ENCODE peak calls at places on chromosome 4, in seven cellular contexts. P is tibial artery; I is stimulated activated CD4-positive, alpha-beta T cell treated with anti-CD3 and anti-CD28 coated beads, Interleukin-12 subunit alpha, Interleukin-12 subunit beta, amount 100 ng/mL, for 24 hours; S is nephron progenitor cell; K is posterior vena cava; X is activated CD4-positive, alpha-beta T cell treated with anti-CD3 and anti-CD28 coated beads for 24 hours; D is SIG-M5. A is an unnamed sample.

GRCh38 chr4:128782076-128782715 is 27.3 kb upstream of the JADE1 start:
- DNase-seq in P (no peak), I (peak), S (no peak), K (no peak), X (no peak), D (no peak), A (peak)

GRCh38 chr4:128768373-128768996 is 41.0 kb upstream of the JADE1 start:
- DNase-seq in P (no peak), I (no peak), S (no peak), K (no peak), X (no peak), D (no peak), A (no peak)

GRCh38 chr4:40559585-40560465 is 69.8 kb downstream of the RBM47 start:
- DNase-seq in P (no peak), I (no peak), S (no peak), K (no peak), X (no peak), D (no peak), A (no peak)

GRCh38 chr4:159766241-159766640 is 663.4 kb downstream of the RAPGEF2 start:
- DNase-seq in P (no peak), I (no peak), S (no peak), K (no peak), X (no peak), D (no peak), A (no peak)

GRCh38 chr4:75398501-75398900 is 115.7 kb downstream of the RCHY1 start:
- DNase-seq in P (no peak), I (no peak), S (no peak), K (no peak), X (no peak), D (no peak), A (no peak)

GRCh38 chr4:58617226-58617625 is 1507.0 kb upstream of the IGFBP7 start:
- DNase-seq in P (no peak), I (no peak), S (no peak), K (no peak), X (no peak), D (no peak), A (no peak)

GRCh38 chr4:15778191-15778741 is at the start of gene CD38:
- DNase-seq in P (peak), I (peak), S (peak), K (peak), X (no peak), D (peak), A (no peak)

GRCh38 chr4:155694100-155694785 is 27.6 kb downstream of the GUCY1A1 start:
- DNase-seq in P (no peak), I (no peak), S (no peak), K (no peak), X (no peak), D (no peak), A (no peak)

GRCh38 chr4:62711575-62711974 is 1511.4 kb downstream of the ADGRL3 start:
- DNase-seq in P (no peak), I (no peak), S (no peak), K (no peak), X (no peak), D (no peak), A (no peak)

GRCh38 chr4:139167774-139168444 is 9.1 kb downstream of the ELF2 start:
- DNase-seq in P (no peak), I (no peak), S (no peak), K (no peak), X (no peak), D (peak), A (peak)

GRCh38 chr4:153223935-153224334 is 19.7 kb downstream of the TRIM2 start:
- DNase-seq in P (no peak), I (no peak), S (no peak), K (no peak), X (no peak), D (no peak), A (peak)

GRCh38 chr4:135838889-135839288 is 1637.3 kb upstream of the PABPC4L start:
- DNase-seq in P (no peak), I (no peak), S (no peak), K (no peak), X (no peak), D (no peak), A (peak)

GRCh38 chr4:148060264-148061138 is 328.6 kb downstream of the ARHGAP10 start:
- DNase-seq in P (no peak), I (peak), S (no peak), K (no peak), X (no peak), D (no peak), A (no peak)

GRCh38 chr4:25654971-25655963 is at the start of gene SLC34A2:
- DNase-seq in P (no peak), I (no peak), S (peak), K (peak), X (no peak), D (no peak), A (no peak)

GRCh38 chr4:144355809-144356757 is 215.6 kb upstream of the GYPA start:
- DNase-seq in P (no peak), I (no peak), S (peak), K (no peak), X (no peak), D (peak), A (peak)

GRCh38 chr4:68410643-68411042 is 36.6 kb upstream of the TMPRSS11E start:
- DNase-seq in P (no peak), I (no peak), S (no peak), K (no peak), X (no peak), D (no peak), A (no peak)

GRCh38 chr4:173529505-173530325 is at the start of gene HAND2:
- DNase-seq in P (peak), I (no peak), S (peak), K (peak), X (no peak), D (no peak), A (peak)

GRCh38 chr4:127782025-127782274 is 172 bp upstream of the HSPA4L start:
- DNase-seq in P (peak), I (peak), S (peak), K (peak), X (peak), D (no peak), A (peak)

GRCh38 chr4:163395055-163395454 is 51.4 kb downstream of the NPY5R start:
- DNase-seq in P (no peak), I (no peak), S (no peak), K (no peak), X (no peak), D (no peak), A (peak)

GRCh38 chr4:34105311-34105710 is 2139.0 kb downstream of the ARAP2 start:
- DNase-seq in P (no peak), I (no peak), S (no peak), K (no peak), X (no peak), D (no peak), A (peak)

GRCh38 chr4:22491939-22492338 is 23.9 kb downstream of the ADGRA3 start:
- DNase-seq in P (no peak), I (no peak), S (no peak), K (no peak), X (no peak), D (no peak), A (no peak)

GRCh38 chr4:10926025-10926424 is 241.5 kb upstream of the CLNK start:
- DNase-seq in P (no peak), I (no peak), S (no peak), K (no peak), X (no peak), D (no peak), A (peak)